ENCODE peak calls at places on chromosomes 4 and X, in ten cellular contexts. J is NCI-H1105, F is iPS-NIHi11, G is WTC11, W is HTR-8/SVneo, T is HepG2, V is lower lobe of right lung, H is EL, C is pulmonary artery endothelial cell, D is NCI-H1417. P is an unnamed sample.

GRCh38 chr4:111991163-111991562 is 154.1 kb upstream of the FAM241A start:
- DNase-seq in W (no peak), G (no peak), D (no peak), F (no peak), C (no peak), H (no peak), J (no peak), T (no peak), V (no peak), P (no peak)

GRCh38 chr4:26484032-26484515 is 6.2 kb downstream of the CCKAR start:
- DNase-seq in G (no peak), V (no peak), W (peak), H (no peak), F (no peak), T (no peak), J (no peak), D (no peak), C (no peak), P (peak)

GRCh38 chr4:53902786-53903185 is 161.6 kb downstream of the CHIC2 start:
- DNase-seq in J (no peak), C (no peak), W (no peak), V (no peak), G (no peak), T (no peak), H (no peak), F (no peak), D (no peak), P (no peak)

GRCh38 chr4:109164011-109164410 is 138.4 kb downstream of the COL25A1 start:
- DNase-seq in H (peak), W (no peak), T (peak), G (no peak), V (no peak), C (peak), D (no peak), F (peak), J (no peak), P (peak)

GRCh38 chrX:109889289-109890006 is 113.5 kb upstream of the TMEM164 start:
- DNase-seq in F (peak), J (no peak), C (no peak), W (no peak), T (peak), H (peak), V (no peak), D (no peak), G (no peak), P (peak)

GRCh38 chr4:10273030-10273429 is 156.4 kb upstream of the WDR1 start:
- DNase-seq in G (no peak), F (no peak), W (no peak), J (no peak), H (peak), C (no peak), D (no peak), V (no peak), T (no peak), P (peak)

GRCh38 chrX:3461824-3462508 is 115.5 kb upstream of the MXRA5 start:
- DNase-seq in C (no peak), D (no peak), J (no peak), H (peak), W (no peak), G (no peak), V (no peak), F (no peak), T (no peak), P (no peak)

GRCh38 chr4:39446842-39447573 is 11.7 kb downstream of the RPL9 start:
- DNase-seq in H (peak), W (no peak), C (no peak), J (no peak), D (no peak), T (no peak), F (peak), V (peak), G (peak), P (peak)

GRCh38 chrX:16665089-16665488 is 15.1 kb downstream of the S100G start:
- DNase-seq in V (no peak), T (no peak), C (no peak), G (no peak), F (no peak), D (no peak), W (no peak), H (peak), J (no peak), P (no peak)

GRCh38 chrX:103831803-103832544 is at the start of gene RAB9B:
- DNase-seq in T (no peak), F (peak), D (peak), J (peak), C (no peak), V (peak), W (peak), H (peak), G (peak), P (peak)

GRCh38 chr4:7166981-7167700 is 25.2 kb upstream of the SORCS2 start:
- DNase-seq in G (no peak), C (no peak), J (no peak), T (no peak), H (no peak), W (no peak), F (no peak), V (no peak), D (no peak), P (no peak)

GRCh38 chr4:156556326-156556725 is 415.3 kb downstream of the PDGFC start:
- DNase-seq in D (no peak), F (no peak), T (no peak), H (no peak), W (no peak), C (no peak), G (no peak), J (no peak), V (no peak), P (no peak)

GRCh38 chr4:159048166-159048886 is 54.6 kb upstream of the RAPGEF2 start:
- DNase-seq in W (peak), T (peak), V (peak), C (peak), G (peak), F (peak), D (peak), J (peak), H (peak), P (peak)

GRCh38 chr4:77619408-77619807 is 13.8 kb downstream of the CXCL13 start:
- DNase-seq in V (no peak), H (no peak), D (peak), F (no peak), W (no peak), J (no peak), T (no peak), C (no peak), G (no peak), P (no peak)

GRCh38 chrX:154444001-154444754 is at the start of gene FAM50A:
- DNase-seq in D (peak), F (peak), G (peak), T (no peak), C (no peak), H (peak), J (peak), V (peak), W (peak), P (peak)

GRCh38 chrX:154381271-154381670 is 2.2 kb downstream of the EMD start:
- DNase-seq in C (no peak), F (no peak), V (no peak), H (no peak), W (no peak), J (no peak), G (no peak), D (no peak), T (no peak), P (no peak)

GRCh38 chr4:109703664-109704351 is 563 bp upstream of the CASP6 start:
- DNase-seq in F (no peak), J (peak), W (no peak), D (peak), C (no peak), H (no peak), T (no peak), G (no peak), V (no peak), P (no peak)

GRCh38 chr4:8153441-8153840 is 5.2 kb downstream of the ABLIM2 start:
- DNase-seq in F (no peak), H (no peak), W (no peak), V (no peak), G (no peak), J (no peak), C (no peak), D (no peak), T (no peak), P (no peak)

GRCh38 chrX:1182211-1182610 is 30.2 kb downstream of the CRLF2 start:
- DNase-seq in T (no peak), D (no peak), G (no peak), V (no peak), C (no peak), W (no peak), J (no peak), F (no peak), H (no peak), P (no peak)

GRCh38 chr4:94634266-94634665 is 123.5 kb upstream of the BMPR1B start:
- DNase-seq in C (no peak), F (no peak), G (no peak), T (no peak), H (peak), J (no peak), V (no peak), D (no peak), W (no peak), P (peak)

GRCh38 chr4:91243132-91243531 is 1060.6 kb upstream of the GRID2 start:
- DNase-seq in V (peak), G (no peak), F (no peak), W (peak), H (no peak), T (no peak), C (no peak), J (peak), D (no peak), P (no peak)

GRCh38 chrX:103170216-103170615 is 44.7 kb upstream of the BEX4 start:
- DNase-seq in F (no peak), G (no peak), D (no peak), C (no peak), W (no peak), J (no peak), V (no peak), T (no peak), H (peak), P (peak)

GRCh38 chr4:110306363-110306762 is 107.9 kb upstream of the ELOVL6 start:
- DNase-seq in J (no peak), T (no peak), C (no peak), F (no peak), G (no peak), W (no peak), V (no peak), D (peak), H (no peak), P (no peak)

GRCh38 chr4:72846280-72847111 is 223.0 kb downstream of the COX18 start:
- DNase-seq in H (peak), V (no peak), W (no peak), D (peak), F (peak), G (peak), T (peak), C (no peak), J (no peak), P (no peak)

GRCh38 chr4:7430368-7430964 is 4.3 kb downstream of the PSAPL1 start:
- DNase-seq in H (no peak), G (peak), V (peak), J (no peak), C (no peak), W (no peak), D (no peak), F (peak), T (no peak), P (no peak)

GRCh38 chrX:148080593-148080992 is 99.5 kb downstream of the FMR1NB start:
- DNase-seq in T (no peak), G (no peak), H (no peak), W (no peak), J (no peak), D (no peak), F (no peak), V (no peak), C (no peak), P (no peak)

GRCh38 chrX:31847773-31848172 is 775.9 kb upstream of the FTHL17 start:
- DNase-seq in G (no peak), C (no peak), T (no peak), V (no peak), H (no peak), D (no peak), J (no peak), W (no peak), F (no peak), P (no peak)

GRCh38 chrX:115400960-115401359 is 111.4 kb downstream of the LUZP4 start:
- DNase-seq in F (peak), H (no peak), W (no peak), C (no peak), J (no peak), T (no peak), D (no peak), G (peak), V (no peak), P (peak)

GRCh38 chr4:140012688-140013087 is 141.3 kb downstream of the MAML3 start:
- DNase-seq in C (peak), V (peak), G (peak), J (peak), W (peak), D (peak), T (peak), H (peak), F (peak), P (peak)

GRCh38 chrX:107677501-107677901 is 49.2 kb downstream of the PRPS1 start:
- DNase-seq in C (no peak), T (no peak), G (no peak), D (no peak), V (no peak), H (no peak), W (no peak), F (no peak), J (no peak), P (no peak)

GRCh38 chr4:185672618-185673017 is 137.3 kb upstream of the PDLIM3 start:
- DNase-seq in H (no peak), C (no peak), W (no peak), T (no peak), J (no peak), G (no peak), D (no peak), F (no peak), V (no peak), P (no peak)

GRCh38 chrX:24696241-24696640 is 2.5 kb downstream of the POLA1 start:
- DNase-seq in J (no peak), D (no peak), G (no peak), T (no peak), V (no peak), W (no peak), F (no peak), C (no peak), H (peak), P (no peak)

GRCh38 chr4:156495836-156496235 is 475.8 kb downstream of the PDGFC start:
- DNase-seq in J (no peak), W (no peak), H (no peak), G (no peak), C (no peak), F (no peak), V (no peak), D (no peak), T (no peak), P (no peak)

GRCh38 chrX:129808829-129809745 is 29.3 kb downstream of the SASH3 start:
- DNase-seq in D (no peak), G (no peak), W (no peak), F (no peak), T (no peak), C (no peak), J (no peak), V (no peak), H (peak), P (no peak)

GRCh38 chrX:48648299-48648698 is 35.3 kb upstream of the WAS start:
- DNase-seq in V (no peak), H (peak), F (peak), C (no peak), G (peak), T (peak), D (peak), W (peak), J (no peak), P (peak)

GRCh38 chr4:22237155-22237751 is 278.6 kb downstream of the ADGRA3 start:
- DNase-seq in H (peak), F (peak), C (no peak), W (no peak), T (peak), G (peak), J (no peak), D (peak), V (peak), P (no peak)

P was measured in AG20443.